ENCODE peak calls at places on chromosomes 1 and 21, in five cellular contexts. F is endothelial cell, D is WTC11, Q is fibroblast of pulmonary artery, Y is HTR-8/SVneo. J is an unnamed sample.

GRCh38 chr1:160978510-160978927 is 23.9 kb upstream of the ITLN2 start:
- DNase-seq in Q (peak), F (no peak), Y (no peak), D (no peak), J (no peak)

GRCh38 chr1:74324684-74325448 is 89.7 kb downstream of the TNNI3K start:
- DNase-seq in D (no peak), Y (no peak), Q (no peak), F (no peak), J (no peak)

GRCh38 chr1:7860130-7860529 is 7.3 kb upstream of the UTS2 start:
- DNase-seq in F (no peak), Q (no peak), D (no peak), Y (no peak), J (no peak)

GRCh38 chr1:175287377-175287776 is 94.8 kb upstream of the KIAA0040 start:
- DNase-seq in Q (no peak), Y (no peak), D (no peak), F (no peak), J (no peak)

GRCh38 chr1:43266881-43267280 is 2.9 kb upstream of the TMEM125 start:
- DNase-seq in Q (no peak), D (no peak), F (no peak), Y (no peak), J (no peak)

GRCh38 chr1:39852876-39853275 is 30.4 kb downstream of the TRIT1 start:
- DNase-seq in Q (no peak), Y (no peak), D (no peak), F (no peak), J (no peak)

GRCh38 chr1:43255438-43256210 is 14.2 kb upstream of the TMEM125 start:
- DNase-seq in F (no peak), Q (no peak), Y (no peak), D (no peak), J (no peak)

GRCh38 chr21:21039624-21040023 is 41.4 kb downstream of the NCAM2 start:
- DNase-seq in F (no peak), Y (no peak), Q (no peak), D (no peak), J (no peak)

GRCh38 chr1:119920104-119920968 is 24.0 kb upstream of the ADAM30 start:
- DNase-seq in Y (no peak), Q (no peak), F (no peak), D (no peak), J (no peak)

GRCh38 chr1:38533772-38534472 is 325.6 kb downstream of the RRAGC start:
- DNase-seq in F (no peak), D (no peak), Y (no peak), Q (no peak), J (no peak)

GRCh38 chr1:56063461-56063860 is 515.9 kb downstream of the PLPP3 start:
- DNase-seq in Y (no peak), F (no peak), D (no peak), Q (peak), J (no peak)

GRCh38 chr1:10507111-10507879 is 32.5 kb downstream of the PEX14 start:
- DNase-seq in F (peak), Q (peak), D (peak), Y (peak), J (no peak)

GRCh38 chr21:28636988-28637691 is 355.5 kb downstream of the LTN1 start:
- DNase-seq in Q (peak), D (no peak), F (no peak), Y (peak), J (no peak)

GRCh38 chr1:199931666-199932377 is 95.7 kb upstream of the NR5A2 start:
- DNase-seq in Q (no peak), Y (no peak), D (no peak), F (no peak), J (no peak)

J was measured in iPS DF 6.9.